ENCODE peak calls at places on chromosomes 7 and 10, in four cellular contexts. R is adrenal gland, L is small intestine, U is prostate gland. S is an unnamed sample. For H3K9me3, the result is how much of the 10 kb centered on the place peaks cover.

GRCh38 chr10:24858244-24858907 is 94.0 kb downstream of the PRTFDC1 start:
- DNase-seq in L (no peak), U (no peak), R (no peak), S (peak)

GRCh38 chr10:13913890-13914289 is 327.1 kb downstream of the PRPF18 start:
- DNase-seq in L (no peak), R (no peak), U (no peak), S (no peak)

GRCh38 chr10:124086097-124086710 is 7.2 kb downstream of the CHST15 start:
- DNase-seq in U (no peak), L (no peak), R (no peak), S (no peak)

GRCh38 chr7:27172823-27173411 is 1.2 kb downstream of the HOXA10 start:
- DNase-seq in U (peak), R (peak), L (no peak), S (peak)

GRCh38 chr7:155269766-155270585 is 27.7 kb upstream of the INSIG1 start:
- DNase-seq in R (no peak), L (peak), U (no peak), S (peak)

GRCh38 chr10:124053971-124054370 is 39.4 kb downstream of the CHST15 start:
- DNase-seq in R (no peak), U (no peak), L (no peak), S (no peak)

GRCh38 chr10:79490400-79491081 is 21.8 kb upstream of the EIF5AL1 start:
- DNase-seq in R (no peak), L (no peak), U (no peak), S (peak)

GRCh38 chr10:76981251-76981650 is 656.4 kb downstream of the KCNMA1 start:
- DNase-seq in R (no peak), U (no peak), L (no peak), S (no peak)

GRCh38 chr10:70622981-70623844 is 20.7 kb upstream of the PRF1 start:
- DNase-seq in L (no peak), U (no peak), R (no peak), S (no peak)

GRCh38 chr10:112259688-112260087 is 23.5 kb upstream of the TECTB start:
- DNase-seq in L (no peak), R (no peak), U (no peak), S (no peak)
- H3K9me3 ChIP-seq in L (under half), R (under half), U (under half), S (under half)

DNA sequence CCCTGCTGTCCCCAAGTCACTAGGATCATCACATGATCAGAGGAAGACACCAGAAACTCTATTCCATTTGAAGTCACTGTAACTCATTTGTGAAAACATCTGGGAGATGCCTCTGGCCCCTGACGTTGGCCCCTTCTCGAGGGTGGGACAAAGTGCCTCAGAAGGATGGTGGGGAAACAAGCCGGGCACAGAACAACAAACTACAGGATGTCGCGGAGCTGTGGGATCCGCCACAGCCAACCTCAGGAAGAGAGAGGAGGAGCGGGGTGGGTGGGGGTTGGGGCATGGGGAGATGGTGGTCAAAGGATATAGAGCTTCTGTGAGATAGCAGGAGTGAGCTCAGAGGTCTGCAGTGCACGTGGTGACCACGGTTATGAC is 265.6 kb upstream of the TCERG1L start:
- DNase-seq in R (no peak), L (no peak), U (no peak), S (no peak)
- H3K9me3 ChIP-seq in R (under half), L (under half), U (under half), S (under half)

GRCh38 chr7:57339198-57339944 is 110.6 kb upstream of the ZNF716 start:
- DNase-seq in U (no peak), L (no peak), R (peak), S (no peak)
- H3K9me3 ChIP-seq in U (under half), L (under half), R (under half), S (under half)

DNA sequence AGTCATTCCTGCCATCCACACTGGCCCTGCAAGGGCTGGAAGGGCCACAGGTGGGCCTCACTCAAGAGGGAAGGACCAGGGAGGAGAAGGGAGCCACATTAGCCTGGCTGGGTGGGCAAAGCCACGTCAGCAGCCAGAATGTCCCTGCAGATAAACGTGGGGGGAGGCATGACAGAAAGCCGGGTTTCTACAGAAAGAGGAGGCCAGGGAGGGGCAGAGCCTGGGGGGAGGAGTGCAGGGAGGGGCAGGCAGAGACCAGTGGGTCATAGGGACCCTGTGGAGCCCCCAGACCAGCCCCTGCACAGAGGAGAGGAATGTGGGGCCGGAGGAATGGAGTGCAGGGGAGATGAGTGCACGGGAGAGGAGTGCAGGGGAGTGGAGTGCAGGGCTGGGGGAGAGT is 590.2 kb downstream of the PTPRN2 start:
- DNase-seq in U (no peak), R (no peak), L (no peak), S (no peak)
- H3K9me3 ChIP-seq in U (under half), R (under half), L (under half), S (under half)

GRCh38 chr10:108244443-108245228 is 1080.1 kb upstream of the SORCS1 start:
- DNase-seq in U (no peak), R (no peak), L (no peak), S (no peak)
- H3K9me3 ChIP-seq in U (under half), R (under half), L (under half), S (under half)

GRCh38 chr10:1411451-1411850 is 325.9 kb downstream of the ADARB2 start:
- DNase-seq in R (no peak), L (no peak), U (no peak), S (no peak)
- H3K9me3 ChIP-seq in R (under half), L (under half), U (under half), S (under half)

GRCh38 chr7:152674860-152675760 is 831 bp downstream of the XRCC2 start:
- DNase-seq in L (no peak), R (no peak), U (no peak), S (peak)

GRCh38 chr7:152675761-152676636 is at the start of gene XRCC2:
- DNase-seq in L (peak), R (peak), U (peak), S (peak)

GRCh38 chr7:152673902-152674301 is 2.0 kb downstream of the XRCC2 start:
- DNase-seq in R (no peak), L (no peak), U (no peak), S (no peak)

GRCh38 chr7:152669758-152670157 is 6.2 kb downstream of the XRCC2 start:
- DNase-seq in L (no peak), R (no peak), U (no peak), S (no peak)

DNA sequence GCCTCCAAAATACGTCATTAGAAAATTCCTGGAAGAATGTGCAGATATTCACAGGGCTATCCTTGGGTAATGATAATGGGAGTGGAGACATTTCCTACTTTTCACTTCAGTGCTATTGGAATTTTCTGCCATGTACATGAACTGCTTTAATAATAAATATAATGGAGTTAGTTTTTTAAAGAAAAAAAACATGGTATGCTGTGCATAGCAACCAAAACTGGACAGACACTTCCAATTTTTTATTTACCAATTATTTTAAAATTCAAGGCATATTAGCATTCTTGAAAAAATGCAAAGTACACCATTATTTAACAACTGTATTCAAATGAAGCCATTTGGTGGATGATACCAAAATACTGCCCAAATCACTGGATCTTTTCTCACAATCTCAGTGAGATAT is 3.3 kb downstream of the XRCC2 start:
- DNase-seq in U (no peak), R (no peak), L (no peak), S (no peak)
- H3K9me3 ChIP-seq in U (under half), R (under half), L (under half), S (under half)

GRCh38 chr7:158563911-158564647 is 23.5 kb downstream of the PTPRN2 start:
- DNase-seq in U (no peak), R (no peak), L (no peak), S (no peak)
- H3K9me3 ChIP-seq in U (under half), R (under half), L (under half), S (under half)

GRCh38 chr7:64114791-64115190 is 69.6 kb downstream of the ZNF727 start:
- DNase-seq in L (no peak), U (no peak), R (no peak), S (no peak)
- H3K9me3 ChIP-seq in L (under half), U (under half), R (under half), S (under half)

GRCh38 chr10:82419981-82420380 is 545.0 kb downstream of the NRG3 start:
- DNase-seq in L (no peak), U (no peak), R (no peak), S (no peak)
- H3K9me3 ChIP-seq in L (under half), U (under half), R (under half), S (under half)